ENCODE peak calls at places on chromosomes 6 and 20, in four cellular contexts. P is CD8-positive, alpha-beta T cell; K is GM12878; Y is OCI-LY7. D is an unnamed sample.

GRCh38 chr20:17995967-17996819 is 27.4 kb downstream of the MGME1 start:
- DNase-seq in P (no peak), K (no peak), Y (peak), D (peak)

GRCh38 chr20:24837721-24838456 is 111.2 kb upstream of the CST7 start:
- DNase-seq in K (no peak), P (no peak), Y (no peak), D (no peak)

GRCh38 chr6:39835856-39836442 is 43.8 kb downstream of the DAAM2 start:
- DNase-seq in Y (no peak), K (no peak), P (no peak), D (no peak)

GRCh38 chr6:118889163-118889562 is 4.8 kb upstream of the ASF1A start:
- DNase-seq in K (no peak), Y (no peak), P (no peak), D (no peak)

GRCh38 chr6:17820055-17820454 is 113.3 kb upstream of the NUP153 start:
- DNase-seq in Y (no peak), K (no peak), P (no peak), D (no peak)

GRCh38 chr6:52362443-52363221 is 681 bp downstream of the PAQR8 start:
- DNase-seq in Y (peak), P (peak), K (no peak), D (peak)

GRCh38 chr6:117837268-117837667 is 69.8 kb upstream of the SLC35F1 start:
- DNase-seq in P (no peak), Y (no peak), K (no peak), D (no peak)

GRCh38 chr6:33672808-33673207 is 38.7 kb downstream of the UQCC2 start:
- DNase-seq in Y (peak), P (no peak), K (no peak), D (no peak)

GRCh38 chr20:56245761-56246160 is 2.8 kb upstream of the MC3R start:
- DNase-seq in P (no peak), K (no peak), Y (no peak), D (no peak)

GRCh38 chr6:13286185-13286584 is 42.2 kb downstream of the TBC1D7 start:
- DNase-seq in P (no peak), Y (peak), K (no peak), D (no peak)

GRCh38 chr20:31948008-31948407 is 3.8 kb downstream of the PDRG1 start:
- DNase-seq in P (no peak), Y (peak), K (no peak), D (no peak)

GRCh38 chr6:138499303-138499991 is at the start of gene NHSL1:
- DNase-seq in P (no peak), Y (peak), K (peak), D (no peak)

GRCh38 chr20:47418061-47418616 is 61.6 kb upstream of the ZMYND8 start:
- DNase-seq in K (no peak), Y (no peak), P (no peak), D (no peak)

GRCh38 chr6:63525186-63525878 is 46.9 kb upstream of the LOC128125822 start:
- DNase-seq in K (no peak), P (no peak), Y (peak), D (no peak)

GRCh38 chr6:117674991-117675657 is at the start of gene NUS1:
- DNase-seq in K (peak), Y (peak), P (peak), D (peak)

DNA sequence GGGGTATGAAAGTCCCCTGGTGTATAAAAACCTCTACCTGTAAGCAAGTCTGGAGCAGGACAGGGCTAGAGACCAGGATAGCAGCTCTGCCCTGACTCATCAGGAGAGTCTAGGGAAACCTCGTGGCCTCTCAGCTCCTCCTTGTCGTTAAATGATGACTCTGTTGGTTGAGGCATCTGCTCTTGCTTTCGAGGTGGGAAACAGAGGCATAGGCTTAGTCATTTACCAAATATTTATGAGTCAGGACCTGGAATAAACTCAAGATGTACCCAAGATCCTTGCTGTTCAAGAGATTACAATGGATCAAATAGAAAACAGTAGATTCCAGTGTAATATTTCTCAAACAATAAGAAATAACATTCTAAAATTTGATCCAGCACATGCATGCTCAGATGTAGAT is 5.5 kb downstream of the MANBAL start:
- DNase-seq in Y (no peak), K (no peak), P (no peak), D (no peak)
- H3K27ac ChIP-seq in Y (no peak), K (peak), P (no peak), D (no peak)

DNA sequence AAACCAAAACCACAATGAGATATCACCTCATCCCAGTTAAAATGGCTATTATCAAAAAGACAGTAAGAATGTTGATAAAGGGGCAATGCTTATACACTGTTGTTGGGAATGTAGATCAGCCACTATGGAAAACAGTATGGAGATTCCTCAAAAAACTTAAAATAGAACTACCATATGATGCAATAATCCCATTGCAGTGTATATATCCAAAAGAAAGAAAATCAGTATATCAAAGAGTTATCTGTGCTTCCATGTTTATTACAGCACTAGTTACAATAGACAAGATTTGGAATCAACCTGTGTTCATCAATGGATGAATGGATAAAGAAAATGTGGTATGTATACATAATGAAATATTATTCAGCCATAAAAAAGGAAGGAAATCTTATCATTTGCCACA is 3.5 kb upstream of the FABP7 start:
- DNase-seq in P (no peak), K (no peak), Y (no peak), D (no peak)
- H3K27ac ChIP-seq in P (no peak), K (no peak), Y (no peak), D (no peak)

GRCh38 chr6:15017251-15017650 is 228.6 kb upstream of the JARID2 start:
- DNase-seq in K (no peak), P (no peak), Y (no peak), D (peak)

GRCh38 chr6:15014958-15015357 is 230.9 kb upstream of the JARID2 start:
- DNase-seq in P (no peak), K (no peak), Y (no peak), D (no peak)

GRCh38 chr6:15020114-15020770 is 225.6 kb upstream of the JARID2 start:
- DNase-seq in P (no peak), K (no peak), Y (no peak), D (no peak)

GRCh38 chr6:15016813-15017212 is 229.1 kb upstream of the JARID2 start:
- DNase-seq in Y (no peak), K (no peak), P (no peak), D (no peak)

DNA sequence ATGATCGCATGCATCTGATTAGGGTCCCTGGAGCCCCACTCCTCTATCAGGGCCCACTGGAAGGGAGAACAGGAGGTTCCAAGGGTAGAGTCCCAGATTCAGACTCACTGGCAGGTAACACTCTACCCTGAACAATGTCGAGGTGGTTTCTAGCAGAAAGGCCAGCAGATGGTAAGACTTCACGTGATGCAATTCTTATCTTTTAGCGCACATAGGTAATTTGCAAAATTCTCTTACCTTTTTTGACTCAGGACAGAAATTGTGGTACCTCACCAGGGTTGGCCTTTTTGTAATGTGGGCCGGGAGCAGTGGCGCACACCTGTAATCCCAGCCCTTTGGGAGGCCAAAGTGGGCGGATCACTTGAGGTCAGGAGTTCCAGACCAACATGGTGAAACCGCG is 228.1 kb upstream of the JARID2 start:
- DNase-seq in K (no peak), P (no peak), Y (no peak), D (no peak)
- H3K27ac ChIP-seq in K (no peak), P (no peak), Y (no peak), D (no peak)

DNA sequence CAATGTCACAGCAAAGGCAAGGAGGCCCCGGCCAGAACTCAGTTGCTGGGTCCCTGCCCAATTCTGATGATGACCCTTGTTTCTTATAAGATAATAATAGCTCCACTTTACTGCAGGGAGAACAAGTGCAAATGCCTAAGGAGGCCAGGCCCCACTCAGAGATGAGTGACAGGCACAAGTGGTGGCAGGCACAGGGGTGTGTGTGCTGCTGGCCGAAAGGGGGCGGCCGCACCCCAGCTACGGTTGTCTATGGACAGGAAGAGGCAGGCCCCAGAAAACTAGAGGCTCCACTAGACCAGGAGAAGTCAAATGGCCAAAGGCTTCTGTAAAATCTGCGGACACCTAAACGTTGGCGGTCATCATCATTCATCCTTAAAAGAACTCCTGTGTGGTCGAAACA is 28.5 kb downstream of the GNAS-AS1 start:
- DNase-seq in Y (no peak), P (no peak), K (no peak), D (no peak)
- H3K27ac ChIP-seq in Y (no peak), P (no peak), K (no peak), D (no peak)

DNA sequence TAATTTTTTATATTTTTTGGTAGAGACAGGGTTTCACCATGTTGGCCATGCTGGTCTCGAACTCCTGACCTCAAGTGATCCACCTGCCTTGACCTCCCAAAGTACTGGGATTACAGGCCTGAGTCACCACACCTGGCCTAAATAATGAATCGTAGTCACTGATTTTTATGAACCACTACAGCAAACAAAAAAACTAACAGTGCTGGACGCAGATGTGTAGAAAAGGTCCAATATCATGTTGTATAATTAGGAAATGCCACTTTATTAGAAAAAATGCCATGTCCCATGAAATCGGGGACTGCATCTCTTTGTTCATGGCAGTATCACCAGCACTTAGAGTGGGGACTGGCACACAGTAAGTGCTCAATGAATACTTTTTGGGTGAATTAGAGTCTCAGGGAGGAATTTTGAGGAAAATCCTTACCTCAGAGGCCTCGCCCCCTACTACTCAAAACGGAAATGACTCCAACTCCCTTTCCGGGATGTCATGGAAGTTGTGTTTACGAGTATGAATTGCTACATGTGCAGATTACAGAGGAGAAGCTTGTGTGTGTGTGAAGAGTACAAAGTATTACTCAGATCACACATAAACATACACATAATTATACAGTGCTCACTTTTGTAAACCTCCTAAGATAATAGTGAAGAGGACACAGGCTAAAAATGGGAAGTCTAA is 43.6 kb upstream of the FAM50B start:
- DNase-seq in Y (no peak), P (no peak), K (no peak), D (no peak)
- H3K27ac ChIP-seq in Y (no peak), P (no peak), K (no peak), D (no peak)

GRCh38 chr6:37242429-37243052 is 15.0 kb upstream of the TBC1D22B start:
- DNase-seq in K (no peak), Y (no peak), P (no peak), D (no peak)
- H3K27ac ChIP-seq in K (no peak), Y (no peak), P (no peak), D (no peak)

DNA sequence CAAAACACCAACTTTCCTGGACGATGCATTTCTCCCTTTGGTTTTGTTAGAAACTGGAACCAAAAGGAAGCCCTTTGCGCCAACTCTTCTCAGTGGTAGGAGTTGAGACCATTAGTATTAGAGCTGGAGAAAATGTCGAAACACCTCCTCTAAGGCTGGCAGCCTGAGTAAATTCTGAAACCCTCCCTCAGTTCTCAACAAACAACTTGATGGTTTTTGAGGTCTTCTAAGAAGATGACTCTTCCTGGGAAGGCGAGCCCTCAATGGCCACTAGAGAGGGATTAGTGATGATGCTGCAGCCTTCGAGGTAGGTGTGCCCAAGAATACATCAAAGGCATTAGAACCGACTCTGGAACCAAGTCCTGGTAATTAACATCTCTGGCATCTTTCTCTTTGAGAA is 78.4 kb upstream of the CCN6 start:
- DNase-seq in K (no peak), P (no peak), Y (no peak), D (no peak)
- H3K27ac ChIP-seq in K (no peak), P (no peak), Y (no peak), D (no peak)

DNA sequence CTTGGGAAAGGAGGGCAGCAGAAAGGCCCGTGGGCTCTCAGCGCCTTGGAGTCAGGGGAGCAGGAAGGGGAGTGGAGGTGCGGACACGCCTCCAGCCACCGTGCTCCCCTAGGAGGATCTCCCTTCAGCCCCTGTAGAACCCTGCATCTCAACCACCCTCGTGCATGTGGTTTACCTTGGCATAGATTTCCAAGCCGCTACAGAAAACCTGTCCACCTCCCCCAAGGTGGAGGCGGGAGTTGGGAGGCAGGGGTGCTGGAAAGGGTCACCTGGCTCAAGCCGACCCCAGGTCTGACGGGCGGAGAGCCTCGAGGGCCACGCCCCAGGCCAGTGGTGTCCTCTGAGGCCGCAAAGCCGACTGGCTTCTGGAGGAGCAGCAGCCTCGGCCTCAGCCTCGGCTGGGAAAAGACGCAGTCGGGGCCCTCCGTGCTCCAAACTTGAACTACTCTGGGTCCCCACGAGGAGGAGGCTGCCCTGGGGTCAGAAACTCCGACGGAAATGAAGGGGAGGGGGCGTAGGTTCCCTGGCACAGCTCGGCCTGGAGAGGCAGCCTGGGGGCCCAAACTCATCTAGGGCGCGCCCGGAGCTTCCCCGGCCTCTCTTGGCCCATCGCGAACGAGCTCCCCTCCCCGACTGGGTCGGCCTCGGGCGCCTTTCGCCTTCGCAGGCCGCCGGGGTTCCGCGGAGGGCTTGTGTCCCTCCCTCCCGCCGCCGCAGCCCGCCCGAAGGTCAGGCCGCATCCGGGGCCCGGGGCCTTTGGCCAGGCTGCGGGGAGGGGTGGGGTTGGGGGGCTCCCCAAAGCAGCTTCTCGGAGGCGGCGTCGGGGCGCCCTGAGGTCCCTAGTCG is 6.3 kb upstream of the FOXF2 start:
- DNase-seq in P (no peak), K (no peak), Y (no peak), D (no peak)
- H3K27ac ChIP-seq in P (no peak), K (no peak), Y (no peak), D (no peak)

D was measured in substantia nigra.